ENCODE peak calls at places on chromosomes 5 and 9, in four cellular contexts. One of them, this sample, is unnamed.

GRCh38 chr9:89659473-89660256 is 54.9 kb downstream of the GADD45G start:
- DNase-seq in OCI-M1: no peak
- DNase-seq in endothelial cell: no peak
- DNase-seq in naive B cell: no peak
- DNase-seq in this sample: no peak

GRCh38 chr9:36739538-36740116 is 166.9 kb downstream of the MELK start:
- DNase-seq in OCI-M1: no peak
- DNase-seq in endothelial cell: no peak
- DNase-seq in naive B cell: no peak
- DNase-seq in this sample: no peak

GRCh38 chr5:124745367-124746251 is 830 bp downstream of the ZNF608 start:
- DNase-seq in OCI-M1: no peak
- DNase-seq in endothelial cell: no peak
- DNase-seq in naive B cell: no peak
- DNase-seq in this sample: no peak

GRCh38 chr5:66307647-66308257 is 163.7 kb downstream of the SREK1 start:
- DNase-seq in OCI-M1: peak
- DNase-seq in endothelial cell: peak
- DNase-seq in naive B cell: peak
- DNase-seq in this sample: peak

GRCh38 chr9:114285166-114285867 is 37.6 kb upstream of the ORM1 start:
- DNase-seq in OCI-M1: peak
- DNase-seq in endothelial cell: no peak
- DNase-seq in naive B cell: no peak
- DNase-seq in this sample: no peak

GRCh38 chr5:67640011-67640410 is 443.4 kb upstream of the CD180 start:
- DNase-seq in OCI-M1: no peak
- DNase-seq in endothelial cell: no peak
- DNase-seq in naive B cell: no peak
- DNase-seq in this sample: no peak

GRCh38 chr5:141420855-141421488 is at the start of gene PCDHGA11:
- DNase-seq in OCI-M1: peak
- DNase-seq in endothelial cell: peak
- DNase-seq in naive B cell: no peak
- DNase-seq in this sample: no peak

GRCh38 chr5:5270958-5271605 is 131.0 kb downstream of the ADAMTS16 start:
- DNase-seq in OCI-M1: no peak
- DNase-seq in endothelial cell: peak
- DNase-seq in naive B cell: no peak
- DNase-seq in this sample: peak

GRCh38 chr5:144421411-144421810 is 250.7 kb downstream of the KCTD16 start:
- DNase-seq in OCI-M1: no peak
- DNase-seq in endothelial cell: no peak
- DNase-seq in naive B cell: no peak
- DNase-seq in this sample: no peak

GRCh38 chr5:178794433-178794832 is 64.0 kb upstream of the ZNF354A start:
- DNase-seq in OCI-M1: no peak
- DNase-seq in endothelial cell: no peak
- DNase-seq in naive B cell: no peak
- DNase-seq in this sample: no peak

GRCh38 chr5:172688735-172689572 is 47.9 kb downstream of the NEURL1B start:
- DNase-seq in OCI-M1: no peak
- DNase-seq in endothelial cell: no peak
- DNase-seq in naive B cell: no peak
- DNase-seq in this sample: no peak

GRCh38 chr9:122810306-122810946 is 10.5 kb downstream of the OR1K1 start:
- DNase-seq in OCI-M1: peak
- DNase-seq in endothelial cell: peak
- DNase-seq in naive B cell: peak
- DNase-seq in this sample: peak

GRCh38 chr5:64299805-64300204 is 134.2 kb downstream of the RNF180 start:
- DNase-seq in OCI-M1: no peak
- DNase-seq in endothelial cell: no peak
- DNase-seq in naive B cell: no peak
- DNase-seq in this sample: no peak

GRCh38 chr5:93403529-93403928 is 177.5 kb downstream of the NR2F1-AS1 start:
- DNase-seq in OCI-M1: no peak
- DNase-seq in endothelial cell: no peak
- DNase-seq in naive B cell: no peak
- DNase-seq in this sample: no peak

GRCh38 chr9:113454914-113455761 is 8.4 kb upstream of the RGS3 start:
- DNase-seq in OCI-M1: peak
- DNase-seq in endothelial cell: no peak
- DNase-seq in naive B cell: no peak
- DNase-seq in this sample: peak

GRCh38 chr9:98708103-98708932 is 417 bp downstream of the GABBR2 start:
- DNase-seq in OCI-M1: no peak
- DNase-seq in endothelial cell: no peak
- DNase-seq in naive B cell: no peak
- DNase-seq in this sample: no peak

GRCh38 chr9:35658894-35659220 is 765 bp downstream of the CCDC107 start:
- DNase-seq in OCI-M1: peak
- DNase-seq in endothelial cell: no peak
- DNase-seq in naive B cell: no peak
- DNase-seq in this sample: peak

GRCh38 chr5:86971034-86971511 is 296.6 kb upstream of the RASA1 start:
- DNase-seq in OCI-M1: peak
- DNase-seq in endothelial cell: no peak
- DNase-seq in naive B cell: no peak
- DNase-seq in this sample: no peak

GRCh38 chr5:58681943-58682342 is 99.1 kb downstream of the RAB3C start:
- DNase-seq in OCI-M1: no peak
- DNase-seq in endothelial cell: no peak
- DNase-seq in naive B cell: no peak
- DNase-seq in this sample: no peak

This sample was measured in DMS79.